ENCODE peak calls at places on chromosome 21, in six cellular contexts. One of them, this sample, is unnamed.

GRCh38 chr21:18759267-18759666 is 355.7 kb upstream of the TMPRSS15 start:
- DNase-seq in HepG2: no peak
- DNase-seq in K562: no peak
- DNase-seq in SK-N-SH: no peak
- DNase-seq in GM12878: no peak
- DNase-seq in HCT116: no peak
- DNase-seq in this sample: no peak

GRCh38 chr21:25708467-25709065 is 26.1 kb downstream of the ATP5PF start:
- DNase-seq in HepG2: peak; percentile 18
- DNase-seq in K562: peak; percentile 56
- DNase-seq in SK-N-SH: peak; percentile 47
- DNase-seq in GM12878: no peak
- DNase-seq in HCT116: peak; percentile 26
- DNase-seq in this sample: peak; percentile 44

GRCh38 chr21:42118121-42118795 is 47.1 kb downstream of the UMODL1 start:
- DNase-seq in HepG2: no peak
- DNase-seq in K562: no peak
- DNase-seq in SK-N-SH: no peak
- DNase-seq in GM12878: no peak
- DNase-seq in HCT116: no peak
- DNase-seq in this sample: no peak

GRCh38 chr21:26072891-26073615 is 97.5 kb downstream of the APP start:
- DNase-seq in HepG2: no peak
- DNase-seq in K562: no peak
- DNase-seq in SK-N-SH: no peak
- DNase-seq in GM12878: no peak
- DNase-seq in HCT116: no peak
- DNase-seq in this sample: no peak

GRCh38 chr21:37829447-37829846 is 86.8 kb downstream of the KCNJ6 start:
- DNase-seq in HepG2: peak; percentile 23
- DNase-seq in K562: no peak
- DNase-seq in SK-N-SH: no peak
- DNase-seq in GM12878: no peak
- DNase-seq in HCT116: no peak
- DNase-seq in this sample: peak; percentile 10

GRCh38 chr21:35046880-35047229 is 2.2 kb downstream of the RUNX1 start:
- DNase-seq in HepG2: peak; percentile 5
- DNase-seq in K562: no peak
- DNase-seq in SK-N-SH: no peak
- DNase-seq in GM12878: no peak
- DNase-seq in HCT116: no peak
- DNase-seq in this sample: no peak

GRCh38 chr21:38319781-38320180 is 63.0 kb downstream of the KCNJ15 start:
- DNase-seq in HepG2: no peak
- DNase-seq in K562: no peak
- DNase-seq in SK-N-SH: no peak
- DNase-seq in GM12878: no peak
- DNase-seq in HCT116: no peak
- DNase-seq in this sample: no peak

GRCh38 chr21:41398831-41399230 is 27.2 kb upstream of the MX1 start:
- DNase-seq in HepG2: no peak
- DNase-seq in K562: no peak
- DNase-seq in SK-N-SH: no peak
- DNase-seq in GM12878: no peak
- DNase-seq in HCT116: no peak
- DNase-seq in this sample: no peak

GRCh38 chr21:38909109-38909508 is 103.4 kb downstream of the ETS2 start:
- DNase-seq in HepG2: peak; percentile 26
- DNase-seq in K562: no peak
- DNase-seq in SK-N-SH: no peak
- DNase-seq in GM12878: no peak
- DNase-seq in HCT116: no peak
- DNase-seq in this sample: no peak

GRCh38 chr21:34991366-34991967 is 57.6 kb downstream of the RUNX1 start:
- DNase-seq in HepG2: no peak
- DNase-seq in K562: no peak
- DNase-seq in SK-N-SH: no peak
- DNase-seq in GM12878: no peak
- DNase-seq in HCT116: no peak
- DNase-seq in this sample: no peak

GRCh38 chr21:42878993-42879787 is at the start of gene WDR4:
- DNase-seq in HepG2: peak; percentile 93
- DNase-seq in K562: peak; percentile 99
- DNase-seq in SK-N-SH: peak; percentile 98
- DNase-seq in GM12878: peak; percentile 97
- DNase-seq in HCT116: peak; percentile 93
- DNase-seq in this sample: peak; percentile 93

GRCh38 chr21:43281661-43282357 is 113.0 kb downstream of the CRYAA start:
- DNase-seq in HepG2: no peak
- DNase-seq in K562: no peak
- DNase-seq in SK-N-SH: no peak
- DNase-seq in GM12878: no peak
- DNase-seq in HCT116: no peak
- DNase-seq in this sample: no peak

GRCh38 chr21:33824156-33824941 is 91.3 kb downstream of the ATP5PO start:
- DNase-seq in HepG2: no peak
- DNase-seq in K562: no peak
- DNase-seq in SK-N-SH: no peak
- DNase-seq in GM12878: no peak
- DNase-seq in HCT116: no peak
- DNase-seq in this sample: no peak

GRCh38 chr21:36338975-36339374 is 19.0 kb downstream of the MORC3 start:
- DNase-seq in HepG2: no peak
- DNase-seq in K562: no peak
- DNase-seq in SK-N-SH: no peak
- DNase-seq in GM12878: no peak
- DNase-seq in HCT116: no peak
- DNase-seq in this sample: no peak

GRCh38 chr21:38384675-38385074 is 113.6 kb downstream of the ERG start:
- DNase-seq in HepG2: no peak
- DNase-seq in K562: no peak
- DNase-seq in SK-N-SH: no peak
- DNase-seq in GM12878: no peak
- DNase-seq in HCT116: no peak
- DNase-seq in this sample: no peak

GRCh38 chr21:33023574-33024277 is 2.0 kb upstream of the OLIG2 start:
- DNase-seq in HepG2: no peak
- DNase-seq in K562: no peak
- DNase-seq in SK-N-SH: peak; percentile 19
- DNase-seq in GM12878: no peak
- DNase-seq in HCT116: no peak
- DNase-seq in this sample: no peak

GRCh38 chr21:41630249-41630648 is 122.3 kb upstream of the TMPRSS2 start:
- DNase-seq in HepG2: no peak
- DNase-seq in K562: no peak
- DNase-seq in SK-N-SH: no peak
- DNase-seq in GM12878: no peak
- DNase-seq in HCT116: peak; percentile 86
- DNase-seq in this sample: peak; percentile 98

GRCh38 chr21:14366998-14367397 is 15.9 kb downstream of the HSPA13 start:
- DNase-seq in HepG2: no peak
- DNase-seq in K562: no peak
- DNase-seq in SK-N-SH: no peak
- DNase-seq in GM12878: no peak
- DNase-seq in HCT116: no peak
- DNase-seq in this sample: no peak

GRCh38 chr21:35028451-35028757 is 20.7 kb downstream of the RUNX1 start:
- DNase-seq in HepG2: no peak
- DNase-seq in K562: no peak
- DNase-seq in SK-N-SH: no peak
- DNase-seq in GM12878: no peak
- DNase-seq in HCT116: no peak
- DNase-seq in this sample: no peak

GRCh38 chr21:37647781-37648180 is 268.5 kb downstream of the KCNJ6 start:
- DNase-seq in HepG2: no peak
- DNase-seq in K562: no peak
- DNase-seq in SK-N-SH: no peak
- DNase-seq in GM12878: no peak
- DNase-seq in HCT116: no peak
- DNase-seq in this sample: no peak

GRCh38 chr21:28795251-28795650 is 197.4 kb downstream of the LTN1 start:
- DNase-seq in HepG2: no peak
- DNase-seq in K562: no peak
- DNase-seq in SK-N-SH: no peak
- DNase-seq in GM12878: no peak
- DNase-seq in HCT116: no peak
- DNase-seq in this sample: no peak

GRCh38 chr21:40016667-40017066 is 149.4 kb downstream of the PCP4 start:
- DNase-seq in HepG2: no peak
- DNase-seq in K562: no peak
- DNase-seq in SK-N-SH: no peak
- DNase-seq in GM12878: no peak
- DNase-seq in HCT116: no peak
- DNase-seq in this sample: no peak

GRCh38 chr21:28762357-28762735 is 230.3 kb downstream of the LTN1 start:
- DNase-seq in HepG2: no peak
- DNase-seq in K562: no peak
- DNase-seq in SK-N-SH: no peak
- DNase-seq in GM12878: no peak
- DNase-seq in HCT116: no peak
- DNase-seq in this sample: no peak

GRCh38 chr21:14078746-14079375 is 131.9 kb downstream of the LIPI start:
- DNase-seq in HepG2: no peak
- DNase-seq in K562: no peak
- DNase-seq in SK-N-SH: no peak
- DNase-seq in GM12878: no peak
- DNase-seq in HCT116: no peak
- DNase-seq in this sample: no peak

GRCh38 chr21:42524341-42525227 is 10.9 kb downstream of the SLC37A1 start:
- DNase-seq in HepG2: peak; percentile 9
- DNase-seq in K562: no peak
- DNase-seq in SK-N-SH: no peak
- DNase-seq in GM12878: peak; percentile 86
- DNase-seq in HCT116: no peak
- DNase-seq in this sample: no peak

GRCh38 chr21:32386195-32386870 is 6.5 kb downstream of the URB1 start:
- DNase-seq in HepG2: no peak
- DNase-seq in K562: no peak
- DNase-seq in SK-N-SH: no peak
- DNase-seq in GM12878: no peak
- DNase-seq in HCT116: no peak
- DNase-seq in this sample: no peak

GRCh38 chr21:40923361-40923760 is 76.4 kb upstream of the DSCAM start:
- DNase-seq in HepG2: no peak
- DNase-seq in K562: no peak
- DNase-seq in SK-N-SH: no peak
- DNase-seq in GM12878: no peak
- DNase-seq in HCT116: no peak
- DNase-seq in this sample: no peak

GRCh38 chr21:38434913-38435533 is 63.3 kb downstream of the ERG start:
- DNase-seq in HepG2: no peak
- DNase-seq in K562: no peak
- DNase-seq in SK-N-SH: no peak
- DNase-seq in GM12878: no peak
- DNase-seq in HCT116: no peak
- DNase-seq in this sample: no peak

GRCh38 chr21:41774467-41775151 is 7.8 kb upstream of the RIPK4 start:
- DNase-seq in HepG2: no peak
- DNase-seq in K562: no peak
- DNase-seq in SK-N-SH: no peak
- DNase-seq in GM12878: no peak
- DNase-seq in HCT116: no peak
- DNase-seq in this sample: no peak

GRCh38 chr21:42381347-42381984 is 14.4 kb downstream of the TMPRSS3 start:
- DNase-seq in HepG2: peak; percentile 69
- DNase-seq in K562: peak; percentile 53
- DNase-seq in SK-N-SH: no peak
- DNase-seq in GM12878: no peak
- DNase-seq in HCT116: peak; percentile 59
- DNase-seq in this sample: peak; percentile 26

GRCh38 chr21:25967566-25968438 is 202.8 kb downstream of the APP start:
- DNase-seq in HepG2: no peak
- DNase-seq in K562: no peak
- DNase-seq in SK-N-SH: no peak
- DNase-seq in GM12878: peak; percentile 44
- DNase-seq in HCT116: no peak
- DNase-seq in this sample: no peak

GRCh38 chr21:20721151-20721550 is 277.1 kb upstream of the NCAM2 start:
- DNase-seq in HepG2: no peak
- DNase-seq in K562: no peak
- DNase-seq in SK-N-SH: no peak
- DNase-seq in GM12878: no peak
- DNase-seq in HCT116: no peak
- DNase-seq in this sample: no peak

GRCh38 chr21:20720623-20721022 is 277.6 kb upstream of the NCAM2 start:
- DNase-seq in HepG2: no peak
- DNase-seq in K562: no peak
- DNase-seq in SK-N-SH: no peak
- DNase-seq in GM12878: no peak
- DNase-seq in HCT116: no peak
- DNase-seq in this sample: no peak
- TF ChIP-seq RAD21 in HepG2: no peak
- TF ChIP-seq RAD21 in K562: no peak
- TF ChIP-seq RAD21 in SK-N-SH: no peak
- TF ChIP-seq RAD21 in GM12878: no peak
- TF ChIP-seq RAD21 in HCT116: no peak
- TF ChIP-seq RAD21 in this sample: no peak

DNA sequence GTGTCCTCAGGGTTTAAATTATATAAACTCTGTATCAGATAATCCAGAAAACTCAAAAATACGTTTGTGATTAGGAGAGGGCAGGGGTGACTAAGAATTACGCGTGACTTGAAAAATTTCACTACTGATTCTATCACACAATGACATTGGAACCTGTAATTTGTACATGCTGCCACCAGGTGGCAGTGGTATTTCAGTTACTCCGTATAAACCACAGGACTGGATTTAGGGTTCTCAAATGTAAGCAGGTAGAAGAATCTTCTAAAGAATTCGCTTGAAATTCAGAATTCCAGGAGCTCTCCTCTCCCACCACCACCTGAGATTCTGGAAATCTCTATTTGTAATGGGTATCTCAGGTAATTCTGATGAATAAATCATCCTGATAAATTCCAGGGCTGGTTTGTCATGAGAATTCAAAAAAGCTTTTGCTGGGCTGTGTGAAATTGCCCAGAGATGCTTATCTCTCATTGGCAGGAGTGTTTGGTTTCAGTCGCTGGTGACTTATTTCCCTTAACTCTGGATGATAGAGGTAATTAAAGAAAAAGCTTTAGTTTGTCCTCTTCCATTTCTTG is 1.7 kb upstream of the KRTAP7-1 start:
- DNase-seq in HepG2: peak; percentile 2
- DNase-seq in K562: peak; percentile 59
- DNase-seq in SK-N-SH: peak; percentile 21
- DNase-seq in GM12878: no peak
- DNase-seq in HCT116: peak; percentile 3
- DNase-seq in this sample: no peak
- TF ChIP-seq REST in HepG2: no peak
- TF ChIP-seq REST in K562: no peak
- TF ChIP-seq REST in SK-N-SH: no peak
- TF ChIP-seq REST in GM12878: no peak
- TF ChIP-seq REST in HCT116: no peak
- TF ChIP-seq REST in this sample: no peak

GRCh38 chr21:45765375-45765774 is 121.8 kb downstream of the PCBP3 start:
- DNase-seq in HepG2: no peak
- DNase-seq in K562: no peak
- DNase-seq in SK-N-SH: no peak
- DNase-seq in GM12878: no peak
- DNase-seq in HCT116: no peak
- DNase-seq in this sample: no peak
- TF ChIP-seq RAD21 in HepG2: no peak
- TF ChIP-seq RAD21 in K562: no peak
- TF ChIP-seq RAD21 in SK-N-SH: no peak
- TF ChIP-seq RAD21 in GM12878: no peak
- TF ChIP-seq RAD21 in HCT116: no peak
- TF ChIP-seq RAD21 in this sample: no peak

GRCh38 chr21:22516230-22516629 is 1518.0 kb downstream of the NCAM2 start:
- DNase-seq in HepG2: no peak
- DNase-seq in K562: no peak
- DNase-seq in SK-N-SH: no peak
- DNase-seq in GM12878: no peak
- DNase-seq in HCT116: no peak
- DNase-seq in this sample: no peak
- TF ChIP-seq REST in HepG2: no peak
- TF ChIP-seq REST in K562: no peak
- TF ChIP-seq REST in SK-N-SH: no peak
- TF ChIP-seq REST in GM12878: no peak
- TF ChIP-seq REST in HCT116: no peak
- TF ChIP-seq REST in this sample: no peak

This sample was measured in A549.